ENCODE peak calls at places on chromosomes 1 and 21, in ten cellular contexts. Q is left colon; F is ecto neural progenitor cell; J is CD4-positive, CD25-positive, alpha-beta regulatory T cell; G is mesendoderm; T is A172; N is cerebellar cortex; I is Calu3; H is HT-29; X is C1 segment of cervical spinal cord. U is an unnamed sample.

GRCh38 chr1:33667386-33668282 is 195.2 kb downstream of the ZSCAN20 start:
- DNase-seq in H (no peak), G (no peak), F (no peak), J (no peak), N (no peak), I (no peak), Q (no peak), T (no peak), X (no peak), U (no peak)

GRCh38 chr1:113133759-113134158 is 60.8 kb downstream of the LRIG2 start:
- DNase-seq in J (no peak), F (no peak), G (no peak), Q (no peak), X (no peak), I (no peak), N (no peak), H (no peak), T (no peak), U (no peak)

GRCh38 chr1:201036188-201036834 is 12.8 kb upstream of the KIF21B start:
- DNase-seq in Q (no peak), T (no peak), H (no peak), G (no peak), N (no peak), J (no peak), X (no peak), I (no peak), F (no peak), U (no peak)

GRCh38 chr1:110383311-110383990 is 7.4 kb downstream of the SLC16A4 start:
- DNase-seq in Q (no peak), J (no peak), X (no peak), G (no peak), N (no peak), I (no peak), F (no peak), T (no peak), H (peak), U (no peak)

GRCh38 chr1:117976381-117976780 is 46.8 kb downstream of the WDR3 start:
- DNase-seq in I (no peak), Q (no peak), X (no peak), G (no peak), H (no peak), N (no peak), T (no peak), J (no peak), F (no peak), U (no peak)

GRCh38 chr1:2300004-2300771 is 72.1 kb downstream of the SKI start:
- DNase-seq in Q (peak), G (peak), F (no peak), J (peak), I (no peak), T (no peak), N (no peak), X (no peak), H (no peak), U (no peak)

GRCh38 chr1:161484613-161485012 is 20.6 kb upstream of the FCGR2A start:
- DNase-seq in F (no peak), G (peak), H (peak), X (no peak), Q (no peak), N (peak), T (no peak), J (no peak), I (no peak), U (no peak)

GRCh38 chr1:236307437-236307836 is 25.7 kb upstream of the ERO1B start:
- DNase-seq in N (no peak), H (no peak), J (no peak), I (no peak), Q (no peak), F (no peak), G (no peak), T (no peak), X (no peak), U (no peak)

GRCh38 chr1:1602941-1603506 is 3.1 kb upstream of the FNDC10 start:
- DNase-seq in X (no peak), I (no peak), H (no peak), F (peak), N (no peak), T (no peak), J (no peak), G (no peak), Q (no peak), U (no peak)

GRCh38 chr1:12591267-12591938 is 26.6 kb downstream of the DHRS3 start:
- DNase-seq in T (no peak), N (no peak), Q (peak), G (no peak), J (no peak), I (no peak), F (no peak), H (no peak), X (no peak), U (no peak)

GRCh38 chr21:27606422-27606821 is 639.5 kb upstream of the ADAMTS5 start:
- DNase-seq in F (no peak), Q (no peak), I (no peak), J (no peak), N (no peak), G (no peak), T (no peak), X (no peak), H (no peak), U (no peak)

GRCh38 chr1:225427249-225428065 is at the start of gene LBR:
- DNase-seq in J (no peak), T (no peak), H (peak), X (no peak), Q (peak), G (no peak), I (no peak), F (peak), N (no peak), U (no peak)

GRCh38 chr1:63698001-63698838 is 75.6 kb upstream of the ROR1 start:
- DNase-seq in N (no peak), G (no peak), J (no peak), F (no peak), I (peak), X (peak), H (peak), T (no peak), Q (peak), U (peak)

GRCh38 chr1:67753776-67754525 is 69.0 kb downstream of the GADD45A start:
- DNase-seq in J (no peak), I (no peak), T (no peak), N (no peak), Q (no peak), F (no peak), X (no peak), H (peak), G (no peak), U (no peak)

GRCh38 chr1:89758127-89758526 is 62.7 kb upstream of the LRRC8D start:
- DNase-seq in I (no peak), F (no peak), J (no peak), H (no peak), G (no peak), Q (no peak), T (no peak), X (no peak), N (no peak), U (no peak)

GRCh38 chr1:164723296-164723731 is 164.3 kb downstream of the PBX1 start:
- DNase-seq in X (no peak), T (no peak), H (no peak), G (no peak), N (no peak), J (no peak), I (no peak), F (no peak), Q (no peak), U (no peak)

GRCh38 chr1:51385776-51386175 is 55.4 kb upstream of the TTC39A start:
- DNase-seq in N (no peak), T (no peak), H (no peak), I (no peak), Q (no peak), J (no peak), X (no peak), G (no peak), F (no peak), U (no peak)

U was measured in foreskin melanocyte.